ENCODE peak calls at places on chromosomes 11 and 22, in nine cellular contexts. U is HuH-7, R is A549, O is G401, V is bronchial epithelial cell, L is NCI-H1105 treated with DMSO at 0.1 percent for 48 hours, W is stomach, G is NCI-H146, Z is EH. J is an unnamed sample.

GRCh38 chr11:33659370-33660139 is 41.1 kb downstream of the C11orf91 start:
- DNase-seq in L (no peak), U (no peak), G (no peak), R (no peak), Z (no peak), O (no peak), W (no peak), V (no peak), J (no peak)

GRCh38 chr11:27977031-27977430 is 130.9 kb downstream of the KIF18A start:
- DNase-seq in R (peak), W (no peak), V (peak), Z (peak), G (no peak), O (no peak), L (no peak), U (no peak), J (peak)

GRCh38 chr11:72971611-72972010 is 157.4 kb downstream of the ATG16L2 start:
- DNase-seq in V (no peak), R (no peak), L (no peak), Z (no peak), U (no peak), O (no peak), G (no peak), W (no peak), J (no peak)

GRCh38 chr11:17596310-17596669 is 49.2 kb downstream of the OTOG start:
- DNase-seq in U (no peak), Z (no peak), R (no peak), O (no peak), V (no peak), W (no peak), L (no peak), G (peak), J (no peak)

GRCh38 chr22:21605887-21606564 is 23.8 kb downstream of the YDJC start:
- DNase-seq in G (no peak), W (no peak), V (no peak), Z (no peak), R (no peak), U (no peak), O (no peak), L (no peak), J (no peak)

GRCh38 chr11:17371614-17372013 is 16.8 kb downstream of the KCNJ11 start:
- DNase-seq in W (no peak), L (no peak), V (no peak), G (peak), O (no peak), Z (no peak), U (no peak), R (peak), J (peak)

GRCh38 chr11:63841554-63841953 is 2.6 kb downstream of the MARK2 start:
- DNase-seq in U (no peak), W (no peak), O (peak), R (no peak), V (peak), G (no peak), L (no peak), Z (peak), J (peak)

GRCh38 chr11:108223449-108224149 is 732 bp downstream of the ATM start:
- DNase-seq in G (peak), W (no peak), Z (peak), R (no peak), V (no peak), O (no peak), L (peak), U (no peak), J (no peak)

GRCh38 chr11:36130401-36130800 is 158.8 kb downstream of the COMMD9 start:
- DNase-seq in U (no peak), O (no peak), W (no peak), L (no peak), G (no peak), R (no peak), V (peak), Z (peak), J (peak)

GRCh38 chr11:23959466-23959865 is 537.4 kb upstream of the LUZP2 start:
- DNase-seq in V (no peak), W (no peak), U (no peak), Z (no peak), L (no peak), G (no peak), O (no peak), R (no peak), J (no peak)

GRCh38 chr11:111735262-111736116 is 30.7 kb downstream of the PPP2R1B start:
- DNase-seq in Z (peak), U (no peak), L (peak), G (peak), O (peak), R (peak), W (peak), V (peak), J (peak)

GRCh38 chr22:45880732-45881523 is 96.0 kb downstream of the WNT7B start:
- DNase-seq in L (no peak), U (no peak), O (no peak), W (no peak), V (no peak), Z (no peak), R (no peak), G (no peak), J (no peak)

GRCh38 chr11:18490736-18491485 is 35.3 kb downstream of the LDHAL6A start:
- DNase-seq in O (peak), G (no peak), L (no peak), W (no peak), V (peak), U (no peak), Z (no peak), R (no peak), J (peak)

GRCh38 chr11:113176561-113176960 is 137.8 kb upstream of the TTC12 start:
- DNase-seq in O (no peak), R (no peak), W (no peak), Z (peak), V (no peak), L (no peak), G (no peak), U (no peak), J (no peak)

GRCh38 chr22:36356708-36357694 is 30.8 kb downstream of the MYH9 start:
- DNase-seq in V (peak), O (no peak), W (no peak), L (no peak), Z (peak), G (no peak), R (no peak), U (no peak), J (no peak)

GRCh38 chr11:17719940-17720795 is 797 bp downstream of the MYOD1 start:
- DNase-seq in Z (peak), V (no peak), L (peak), G (no peak), W (no peak), U (no peak), O (no peak), R (peak), J (no peak)

GRCh38 chr11:64036081-64037026 is 623 bp downstream of the FLRT1 start:
- DNase-seq in U (no peak), G (peak), L (peak), Z (peak), R (no peak), V (no peak), W (no peak), O (no peak), J (peak)

GRCh38 chr11:12223771-12224536 is 113.6 kb downstream of the MICAL2 start:
- DNase-seq in O (no peak), U (no peak), W (no peak), Z (no peak), G (no peak), R (no peak), L (no peak), V (peak), J (no peak)

GRCh38 chr22:50268655-50269113 is 1.5 kb downstream of the MAPK11 start:
- DNase-seq in V (no peak), W (peak), L (peak), U (no peak), O (no peak), R (no peak), G (no peak), Z (no peak), J (no peak)

GRCh38 chr11:20417771-20418170 is 30.3 kb downstream of the PRMT3 start:
- DNase-seq in V (no peak), W (no peak), U (no peak), Z (no peak), G (no peak), O (no peak), L (no peak), R (no peak), J (no peak)

GRCh38 chr11:6637871-6638270 is 17.7 kb downstream of the DCHS1 start:
- DNase-seq in R (no peak), U (no peak), V (no peak), L (no peak), W (peak), O (no peak), Z (peak), G (no peak), J (no peak)

GRCh38 chr11:7643323-7643722 is 30.0 kb downstream of the CYB5R2 start:
- DNase-seq in V (no peak), W (no peak), L (no peak), Z (no peak), U (no peak), R (no peak), O (no peak), G (no peak), J (peak)

GRCh38 chr11:35146711-35147110 is 7.7 kb downstream of the CD44 start:
- DNase-seq in W (no peak), L (no peak), R (no peak), G (no peak), O (no peak), Z (peak), V (no peak), U (no peak), J (peak)

GRCh38 chr22:44261164-44261860 is 51.4 kb downstream of the SHISAL1 start:
- DNase-seq in L (no peak), V (no peak), O (no peak), U (no peak), R (no peak), Z (no peak), G (no peak), W (no peak), J (no peak)

GRCh38 chr11:114244995-114245394 is 51.2 kb upstream of the NNMT start:
- DNase-seq in U (no peak), V (no peak), L (no peak), W (no peak), G (peak), O (no peak), R (no peak), Z (no peak), J (no peak)

GRCh38 chr22:40674274-40674673 is 5.0 kb upstream of the MCHR1 start:
- DNase-seq in U (no peak), R (no peak), O (no peak), W (no peak), Z (no peak), G (no peak), L (no peak), V (no peak), J (no peak)

GRCh38 chr11:130641884-130642283 is 193.4 kb downstream of the ADAMTS15 start:
- DNase-seq in O (no peak), V (no peak), W (no peak), Z (no peak), R (no peak), U (no peak), G (no peak), L (no peak), J (no peak)

GRCh38 chr11:59271247-59271755 is 58.6 kb upstream of the MPEG1 start:
- DNase-seq in O (no peak), Z (no peak), R (no peak), V (no peak), U (no peak), W (no peak), L (no peak), G (no peak), J (no peak)

GRCh38 chr11:86745571-86745970 is 54.8 kb upstream of the PRSS23 start:
- DNase-seq in W (no peak), R (no peak), O (no peak), Z (peak), G (no peak), U (no peak), L (no peak), V (peak), J (peak)

GRCh38 chr22:37063436-37064420 is 12.2 kb downstream of the KCTD17 start:
- DNase-seq in Z (no peak), G (peak), V (no peak), O (no peak), W (no peak), L (peak), R (no peak), U (no peak), J (no peak)

GRCh38 chr11:11215058-11215815 is 137.8 kb downstream of the CSNK2A3 start:
- DNase-seq in V (no peak), L (no peak), Z (no peak), U (no peak), G (no peak), R (no peak), W (no peak), O (no peak), J (no peak)

GRCh38 chr11:104609297-104609696 is 289.0 kb downstream of the CASP12 start:
- DNase-seq in L (peak), O (peak), V (peak), R (peak), W (no peak), U (peak), G (peak), Z (peak), J (peak)

GRCh38 chr11:134508219-134508990 is 96.4 kb upstream of the B3GAT1 start:
- DNase-seq in U (no peak), V (no peak), O (no peak), R (no peak), W (peak), L (no peak), G (no peak), Z (no peak), J (no peak)

GRCh38 chr22:36467946-36468345 is 13.5 kb downstream of the TXN2 start:
- DNase-seq in W (no peak), R (peak), L (no peak), Z (peak), V (peak), G (no peak), O (no peak), U (no peak), J (peak)

GRCh38 chr22:25153961-25154685 is 45.5 kb upstream of the CRYBB3 start:
- DNase-seq in U (peak), V (peak), L (no peak), G (no peak), R (no peak), O (no peak), Z (no peak), W (peak), J (peak)

GRCh38 chr11:66081505-66081904 is 11.4 kb downstream of the PACS1 start:
- DNase-seq in Z (no peak), R (no peak), V (peak), G (no peak), W (peak), U (no peak), L (no peak), O (peak), J (peak)

GRCh38 chr22:22576989-22577427 is 17.9 kb upstream of the PRAME start:
- DNase-seq in G (no peak), L (no peak), W (no peak), U (no peak), O (no peak), R (no peak), Z (no peak), V (no peak), J (no peak)

GRCh38 chr11:18581825-18582224 is 6.7 kb downstream of the UEVLD start:
- DNase-seq in U (no peak), W (no peak), Z (no peak), G (no peak), V (peak), O (no peak), R (no peak), L (no peak), J (no peak)

GRCh38 chr22:23060612-23061400 is 9.5 kb upstream of the GNAZ start:
- DNase-seq in R (no peak), O (no peak), Z (no peak), U (no peak), L (no peak), V (no peak), W (peak), G (no peak), J (no peak)